ENCODE peak calls at places on chromosomes 7 and 10, in nine cellular contexts. K, X, A, Y, G, O, D, W and F are unnamed samples. For H3K4me1, the result is how much of the 10 kb centered on the place peaks cover.

GRCh38 chr10:94630017-94630688 is 53.4 kb upstream of the CYP2C18 start:
- ATAC-seq in K (peak), W (no peak), Y (peak), A (peak), X (peak), O (no peak), D (no peak), G (no peak), F (no peak)

GRCh38 chr7:128005117-128005516 is 26.1 kb downstream of the LRRC4 start:
- ATAC-seq in D (no peak), W (peak), K (no peak), G (no peak), A (no peak), X (no peak), O (no peak), Y (no peak), F (no peak)

GRCh38 chr7:84194484-84195260 is at the start of gene SEMA3A:
- ATAC-seq in K (peak), W (peak), A (peak), O (peak), Y (peak), X (peak), D (peak), G (peak), F (peak)

GRCh38 chr10:122565766-122566206 is 5.2 kb downstream of the DMBT1 start:
- ATAC-seq in Y (peak), K (peak), D (peak), X (peak), W (peak), G (peak), A (peak), O (peak), F (peak)

GRCh38 chr7:159141660-159142059 is 3.0 kb downstream of the VIPR2 start:
- ATAC-seq in O (peak), X (no peak), W (no peak), K (no peak), Y (no peak), D (peak), G (peak), A (no peak), F (no peak)

GRCh38 chr7:131222171-131222570 is 105.5 kb upstream of the MKLN1 start:
- ATAC-seq in K (no peak), W (no peak), A (no peak), X (no peak), D (no peak), O (no peak), Y (no peak), G (no peak), F (no peak)

GRCh38 chr10:89466599-89467035 is 52.2 kb downstream of the IFIT5 start:
- ATAC-seq in G (peak), W (peak), A (peak), D (peak), X (peak), K (peak), O (no peak), Y (peak), F (no peak)

GRCh38 chr10:133391761-133392518 is 2.0 kb upstream of the MTG1 start:
- ATAC-seq in G (no peak), W (no peak), Y (no peak), A (no peak), D (no peak), K (no peak), X (no peak), O (no peak), F (no peak)

GRCh38 chr7:148838905-148839304 is 45.2 kb downstream of the EZH2 start:
- ATAC-seq in A (peak), Y (no peak), D (no peak), K (no peak), X (no peak), W (no peak), O (no peak), G (no peak), F (no peak)

GRCh38 chr10:73744690-73744994 is 470 bp downstream of the SEC24C start:
- ATAC-seq in Y (peak), D (no peak), G (no peak), K (peak), O (peak), W (peak), A (peak), X (peak), F (peak)

GRCh38 chr7:31921047-31921446 is 149.2 kb downstream of the PDE1C start:
- ATAC-seq in A (no peak), D (no peak), W (no peak), G (no peak), O (no peak), Y (no peak), X (no peak), K (no peak), F (no peak)

GRCh38 chr7:36600869-36601530 is 123.3 kb downstream of the AOAH start:
- ATAC-seq in Y (no peak), W (peak), O (no peak), G (no peak), A (peak), K (peak), D (no peak), X (peak), F (no peak)

GRCh38 chr7:141585592-141586510 is 34.6 kb downstream of the AGK start:
- ATAC-seq in O (no peak), A (peak), D (peak), Y (peak), K (no peak), G (no peak), X (peak), W (peak), F (no peak)

GRCh38 chr10:65719790-65720189 is 1206.0 kb upstream of the LRRTM3 start:
- ATAC-seq in A (no peak), D (no peak), K (no peak), Y (no peak), G (no peak), W (no peak), O (no peak), X (no peak), F (no peak)

GRCh38 chr10:119221201-119221600 is 13.8 kb downstream of the GRK5 start:
- ATAC-seq in K (no peak), G (peak), D (peak), Y (peak), X (no peak), A (peak), W (no peak), O (peak), F (peak)

GRCh38 chr7:151015967-151016366 is 8.3 kb downstream of the ATG9B start:
- ATAC-seq in G (no peak), A (no peak), K (no peak), O (no peak), X (no peak), W (no peak), Y (no peak), D (no peak), F (no peak)

GRCh38 chr7:91327341-91327740 is 63.1 kb downstream of the FZD1 start:
- ATAC-seq in K (no peak), W (no peak), Y (peak), O (no peak), X (peak), G (no peak), D (no peak), A (no peak), F (no peak)

GRCh38 chr10:7872041-7872442 is 53.7 kb downstream of the TAF3 start:
- ATAC-seq in Y (peak), A (peak), G (no peak), K (peak), W (no peak), O (peak), D (no peak), X (peak), F (no peak)

GRCh38 chr10:22911889-22912762 is 15.7 kb upstream of the ARMC3 start:
- ATAC-seq in K (peak), X (peak), O (no peak), G (no peak), Y (no peak), W (no peak), A (no peak), D (peak), F (no peak)

GRCh38 chr7:138243430-138243829 is 167.2 kb downstream of the AKR1D1 start:
- ATAC-seq in G (peak), K (no peak), O (no peak), Y (peak), X (peak), D (peak), A (peak), W (peak), F (no peak)
- H3K4me1 ChIP-seq in G (under half), K (under half), O (under half), Y (under half), X (under half), D (under half), A (under half), W (half or more), F (under half)

GRCh38 chr10:32349199-32349585 is 2.2 kb upstream of the EPC1 start:
- ATAC-seq in W (no peak), D (no peak), X (no peak), Y (no peak), G (no peak), A (no peak), O (no peak), K (no peak), F (no peak)

GRCh38 chr10:32346551-32347362 is at the start of gene EPC1:
- ATAC-seq in G (peak), K (peak), X (peak), W (peak), A (peak), O (peak), D (peak), Y (peak), F (peak)

GRCh38 chr10:32346134-32346550 is 816 bp downstream of the EPC1 start:
- ATAC-seq in W (peak), X (peak), Y (peak), A (peak), G (peak), K (peak), D (peak), O (peak), F (peak)

GRCh38 chr10:32348297-32349198 is 1.6 kb upstream of the EPC1 start:
- ATAC-seq in X (no peak), G (no peak), A (no peak), W (no peak), D (no peak), O (no peak), Y (no peak), K (no peak), F (no peak)

GRCh38 chr10:32347363-32347735 is 391 bp upstream of the EPC1 start:
- ATAC-seq in O (peak), D (peak), Y (peak), W (no peak), A (no peak), K (no peak), X (no peak), G (no peak), F (no peak)
- TF ChIP-seq CTCF in O (no peak), D (no peak), Y (no peak), W (no peak), A (no peak), K (no peak), X (no peak), G (no peak), F (no peak)

GRCh38 chr7:77327932-77328628 is 88.1 kb downstream of the GSAP start:
- ATAC-seq in W (no peak), A (no peak), G (no peak), D (peak), Y (no peak), O (no peak), X (no peak), K (peak), F (no peak)

GRCh38 chr7:77328669-77329068 is 87.5 kb downstream of the GSAP start:
- ATAC-seq in X (no peak), D (no peak), G (no peak), K (no peak), A (no peak), Y (no peak), O (peak), W (no peak), F (no peak)

GRCh38 chr7:77331938-77332695 is 84.0 kb downstream of the GSAP start:
- ATAC-seq in A (peak), X (peak), D (peak), G (peak), O (peak), Y (peak), W (peak), K (peak), F (peak)

GRCh38 chr7:77329466-77330168 is 86.5 kb downstream of the GSAP start:
- ATAC-seq in W (no peak), X (no peak), A (no peak), O (no peak), K (no peak), D (no peak), Y (no peak), G (no peak), F (no peak)

GRCh38 chr7:77330169-77330882 is 85.8 kb downstream of the GSAP start:
- ATAC-seq in K (peak), G (peak), W (no peak), X (peak), Y (peak), D (peak), O (no peak), A (peak), F (no peak)
- H3K4me1 ChIP-seq in K (under half), G (half or more), W (under half), X (under half), Y (under half), D (under half), O (under half), A (half or more), F (half or more)

GRCh38 chr10:75672842-75673241 is 241.4 kb downstream of the LRMDA start:
- ATAC-seq in X (no peak), O (no peak), K (no peak), A (no peak), D (no peak), Y (peak), G (no peak), W (no peak), F (no peak)

GRCh38 chr10:75672272-75672671 is 240.8 kb downstream of the LRMDA start:
- ATAC-seq in Y (no peak), K (no peak), O (no peak), W (no peak), D (no peak), A (no peak), G (no peak), X (no peak), F (no peak)
- TF ChIP-seq CTCF in Y (no peak), K (no peak), O (no peak), W (no peak), D (no peak), A (no peak), G (no peak), X (no peak), F (no peak)